ENCODE peak calls at places on chromosomes 4 and X, in seven cellular contexts. One of them, this sample, is unnamed.

GRCh38 chr4:18394656-18395055 is 373.1 kb upstream of the LCORL start:
- DNase-seq in CD8-positive, alpha-beta T cell: no peak
- DNase-seq in suprapubic skin: no peak
- DNase-seq in ovary: no peak
- DNase-seq in dorsolateral prefrontal cortex: no peak
- DNase-seq in psoas muscle: no peak
- DNase-seq in uterus: no peak
- DNase-seq in this sample: no peak

GRCh38 chr4:70183168-70183939 is 12.2 kb upstream of the ODAM start:
- DNase-seq in CD8-positive, alpha-beta T cell: no peak
- DNase-seq in suprapubic skin: no peak
- DNase-seq in ovary: no peak
- DNase-seq in dorsolateral prefrontal cortex: no peak
- DNase-seq in psoas muscle: no peak
- DNase-seq in uterus: no peak
- DNase-seq in this sample: peak

GRCh38 chr4:89640620-89641366 is 196.2 kb downstream of the SNCA start:
- DNase-seq in CD8-positive, alpha-beta T cell: no peak
- DNase-seq in suprapubic skin: peak
- DNase-seq in ovary: peak
- DNase-seq in dorsolateral prefrontal cortex: no peak
- DNase-seq in psoas muscle: no peak
- DNase-seq in uterus: peak
- DNase-seq in this sample: peak

GRCh38 chrX:1932231-1932630 is 317.4 kb downstream of the ASMT start:
- DNase-seq in CD8-positive, alpha-beta T cell: no peak
- DNase-seq in suprapubic skin: no peak
- DNase-seq in ovary: no peak
- DNase-seq in dorsolateral prefrontal cortex: no peak
- DNase-seq in psoas muscle: no peak
- DNase-seq in uterus: no peak
- DNase-seq in this sample: no peak

GRCh38 chr4:20126906-20127305 is 124.8 kb upstream of the SLIT2 start:
- DNase-seq in CD8-positive, alpha-beta T cell: no peak
- DNase-seq in suprapubic skin: no peak
- DNase-seq in ovary: no peak
- DNase-seq in dorsolateral prefrontal cortex: no peak
- DNase-seq in psoas muscle: no peak
- DNase-seq in uterus: no peak
- DNase-seq in this sample: no peak

GRCh38 chrX:107935200-107935599 is 47.0 kb downstream of the TEX13B start:
- DNase-seq in CD8-positive, alpha-beta T cell: no peak
- DNase-seq in suprapubic skin: no peak
- DNase-seq in ovary: no peak
- DNase-seq in dorsolateral prefrontal cortex: no peak
- DNase-seq in psoas muscle: no peak
- DNase-seq in uterus: no peak
- DNase-seq in this sample: peak

GRCh38 chr4:132642196-132642817 is 506.8 kb upstream of the PCDH10 start:
- DNase-seq in CD8-positive, alpha-beta T cell: no peak
- DNase-seq in suprapubic skin: no peak
- DNase-seq in ovary: no peak
- DNase-seq in dorsolateral prefrontal cortex: no peak
- DNase-seq in psoas muscle: no peak
- DNase-seq in uterus: no peak
- DNase-seq in this sample: peak

GRCh38 chrX:72296991-72297390 is 8.7 kb downstream of the CITED1 start:
- DNase-seq in CD8-positive, alpha-beta T cell: no peak
- DNase-seq in suprapubic skin: no peak
- DNase-seq in ovary: no peak
- DNase-seq in dorsolateral prefrontal cortex: no peak
- DNase-seq in psoas muscle: no peak
- DNase-seq in uterus: no peak
- DNase-seq in this sample: no peak

GRCh38 chr4:177573487-177573886 is 131.2 kb upstream of the AGA start:
- DNase-seq in CD8-positive, alpha-beta T cell: no peak
- DNase-seq in suprapubic skin: no peak
- DNase-seq in ovary: no peak
- DNase-seq in dorsolateral prefrontal cortex: no peak
- DNase-seq in psoas muscle: no peak
- DNase-seq in uterus: no peak
- DNase-seq in this sample: no peak

GRCh38 chr4:136818811-136819210 is 713.5 kb downstream of the PCDH18 start:
- DNase-seq in CD8-positive, alpha-beta T cell: no peak
- DNase-seq in suprapubic skin: no peak
- DNase-seq in ovary: no peak
- DNase-seq in dorsolateral prefrontal cortex: no peak
- DNase-seq in psoas muscle: no peak
- DNase-seq in uterus: no peak
- DNase-seq in this sample: no peak

GRCh38 chrX:22296871-22297270 is 24.2 kb downstream of the CBLL2 start:
- DNase-seq in CD8-positive, alpha-beta T cell: no peak
- DNase-seq in suprapubic skin: no peak
- DNase-seq in ovary: no peak
- DNase-seq in dorsolateral prefrontal cortex: no peak
- DNase-seq in psoas muscle: no peak
- DNase-seq in uterus: no peak
- DNase-seq in this sample: no peak

GRCh38 chrX:28582494-28582893 is 4.8 kb upstream of the IL1RAPL1 start:
- DNase-seq in CD8-positive, alpha-beta T cell: no peak
- DNase-seq in suprapubic skin: no peak
- DNase-seq in ovary: no peak
- DNase-seq in dorsolateral prefrontal cortex: no peak
- DNase-seq in psoas muscle: no peak
- DNase-seq in uterus: no peak
- DNase-seq in this sample: no peak

GRCh38 chrX:2715066-2715600 is 24.0 kb downstream of the CD99 start:
- DNase-seq in CD8-positive, alpha-beta T cell: no peak
- DNase-seq in suprapubic skin: peak
- DNase-seq in ovary: no peak
- DNase-seq in dorsolateral prefrontal cortex: no peak
- DNase-seq in psoas muscle: no peak
- DNase-seq in uterus: no peak
- DNase-seq in this sample: no peak

GRCh38 chr4:166318810-166319525 is 445.9 kb downstream of the TLL1 start:
- DNase-seq in CD8-positive, alpha-beta T cell: no peak
- DNase-seq in suprapubic skin: no peak
- DNase-seq in ovary: no peak
- DNase-seq in dorsolateral prefrontal cortex: no peak
- DNase-seq in psoas muscle: no peak
- DNase-seq in uterus: no peak
- DNase-seq in this sample: no peak

GRCh38 chrX:115898382-115899001 is 272.1 kb upstream of the AGTR2 start:
- DNase-seq in CD8-positive, alpha-beta T cell: no peak
- DNase-seq in suprapubic skin: peak
- DNase-seq in ovary: peak
- DNase-seq in dorsolateral prefrontal cortex: no peak
- DNase-seq in psoas muscle: peak
- DNase-seq in uterus: peak
- DNase-seq in this sample: peak

GRCh38 chr4:11312389-11312788 is 116.3 kb downstream of the HS3ST1 start:
- DNase-seq in CD8-positive, alpha-beta T cell: no peak
- DNase-seq in suprapubic skin: no peak
- DNase-seq in ovary: no peak
- DNase-seq in dorsolateral prefrontal cortex: no peak
- DNase-seq in psoas muscle: peak
- DNase-seq in uterus: no peak
- DNase-seq in this sample: no peak

GRCh38 chr4:109473824-109474223 is 40.2 kb downstream of the SEC24B start:
- DNase-seq in CD8-positive, alpha-beta T cell: no peak
- DNase-seq in suprapubic skin: no peak
- DNase-seq in ovary: no peak
- DNase-seq in dorsolateral prefrontal cortex: no peak
- DNase-seq in psoas muscle: no peak
- DNase-seq in uterus: no peak
- DNase-seq in this sample: no peak

GRCh38 chr4:19850909-19851308 is 400.8 kb upstream of the SLIT2 start:
- DNase-seq in CD8-positive, alpha-beta T cell: no peak
- DNase-seq in suprapubic skin: no peak
- DNase-seq in ovary: no peak
- DNase-seq in dorsolateral prefrontal cortex: no peak
- DNase-seq in psoas muscle: no peak
- DNase-seq in uterus: no peak
- DNase-seq in this sample: no peak

GRCh38 chr4:26530094-26530493 is 39.8 kb upstream of the CCKAR start:
- DNase-seq in CD8-positive, alpha-beta T cell: no peak
- DNase-seq in suprapubic skin: no peak
- DNase-seq in ovary: no peak
- DNase-seq in dorsolateral prefrontal cortex: no peak
- DNase-seq in psoas muscle: no peak
- DNase-seq in uterus: no peak
- DNase-seq in this sample: no peak

GRCh38 chrX:153446950-153447580 is 1.2 kb upstream of the TREX2 start:
- DNase-seq in CD8-positive, alpha-beta T cell: no peak
- DNase-seq in suprapubic skin: no peak
- DNase-seq in ovary: no peak
- DNase-seq in dorsolateral prefrontal cortex: peak
- DNase-seq in psoas muscle: no peak
- DNase-seq in uterus: no peak
- DNase-seq in this sample: no peak

GRCh38 chr4:6682862-6683590 is 10.7 kb upstream of the S100P start:
- DNase-seq in CD8-positive, alpha-beta T cell: no peak
- DNase-seq in suprapubic skin: no peak
- DNase-seq in ovary: no peak
- DNase-seq in dorsolateral prefrontal cortex: no peak
- DNase-seq in psoas muscle: no peak
- DNase-seq in uterus: no peak
- DNase-seq in this sample: no peak

GRCh38 chr4:24888475-24888874 is 24.4 kb downstream of the CCDC149 start:
- DNase-seq in CD8-positive, alpha-beta T cell: no peak
- DNase-seq in suprapubic skin: no peak
- DNase-seq in ovary: no peak
- DNase-seq in dorsolateral prefrontal cortex: no peak
- DNase-seq in psoas muscle: no peak
- DNase-seq in uterus: no peak
- DNase-seq in this sample: no peak

GRCh38 chr4:143488684-143489083 is 24.8 kb upstream of the SMARCA5 start:
- DNase-seq in CD8-positive, alpha-beta T cell: no peak
- DNase-seq in suprapubic skin: no peak
- DNase-seq in ovary: no peak
- DNase-seq in dorsolateral prefrontal cortex: no peak
- DNase-seq in psoas muscle: no peak
- DNase-seq in uterus: no peak
- DNase-seq in this sample: no peak

GRCh38 chr4:78971326-78971725 is 32.1 kb upstream of the PAQR3 start:
- DNase-seq in CD8-positive, alpha-beta T cell: no peak
- DNase-seq in suprapubic skin: no peak
- DNase-seq in ovary: no peak
- DNase-seq in dorsolateral prefrontal cortex: no peak
- DNase-seq in psoas muscle: no peak
- DNase-seq in uterus: peak
- DNase-seq in this sample: no peak
- H3K27ac ChIP-seq in CD8-positive, alpha-beta T cell: no peak
- H3K27ac ChIP-seq in suprapubic skin: peak
- H3K27ac ChIP-seq in ovary: no peak
- H3K27ac ChIP-seq in dorsolateral prefrontal cortex: no peak
- H3K27ac ChIP-seq in psoas muscle: no peak
- H3K27ac ChIP-seq in uterus: peak
- H3K27ac ChIP-seq in this sample: no peak

DNA sequence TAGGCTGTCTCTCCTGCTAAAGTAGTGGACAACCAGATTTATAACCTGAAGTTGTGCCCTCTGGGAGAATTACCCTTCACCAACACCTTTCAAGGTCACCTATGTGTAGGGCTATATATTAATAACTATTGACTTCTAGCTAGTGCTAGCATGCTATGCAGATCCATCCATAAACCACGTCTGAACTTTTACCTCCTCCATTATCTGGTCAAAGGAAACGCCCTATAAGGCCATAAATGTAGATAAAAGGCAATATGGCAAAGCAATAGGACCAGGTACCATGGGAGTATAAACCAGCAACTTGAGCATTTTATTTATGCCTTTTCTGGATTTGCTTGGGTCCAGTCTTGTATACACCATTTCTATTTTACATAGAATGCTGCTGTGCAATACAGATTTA is 72.8 kb upstream of the TAB3 start:
- DNase-seq in CD8-positive, alpha-beta T cell: no peak
- DNase-seq in suprapubic skin: no peak
- DNase-seq in ovary: no peak
- DNase-seq in dorsolateral prefrontal cortex: no peak
- DNase-seq in psoas muscle: no peak
- DNase-seq in uterus: no peak
- DNase-seq in this sample: peak
- H3K27ac ChIP-seq in CD8-positive, alpha-beta T cell: no peak
- H3K27ac ChIP-seq in suprapubic skin: no peak
- H3K27ac ChIP-seq in ovary: no peak
- H3K27ac ChIP-seq in dorsolateral prefrontal cortex: no peak
- H3K27ac ChIP-seq in psoas muscle: no peak
- H3K27ac ChIP-seq in uterus: no peak
- H3K27ac ChIP-seq in this sample: no peak

GRCh38 chr4:112451831-112452230 is 64.1 kb downstream of the NEUROG2 start:
- DNase-seq in CD8-positive, alpha-beta T cell: no peak
- DNase-seq in suprapubic skin: no peak
- DNase-seq in ovary: no peak
- DNase-seq in dorsolateral prefrontal cortex: no peak
- DNase-seq in psoas muscle: no peak
- DNase-seq in uterus: no peak
- DNase-seq in this sample: no peak
- H3K27ac ChIP-seq in CD8-positive, alpha-beta T cell: no peak
- H3K27ac ChIP-seq in suprapubic skin: no peak
- H3K27ac ChIP-seq in ovary: no peak
- H3K27ac ChIP-seq in dorsolateral prefrontal cortex: no peak
- H3K27ac ChIP-seq in psoas muscle: no peak
- H3K27ac ChIP-seq in uterus: no peak
- H3K27ac ChIP-seq in this sample: no peak

DNA sequence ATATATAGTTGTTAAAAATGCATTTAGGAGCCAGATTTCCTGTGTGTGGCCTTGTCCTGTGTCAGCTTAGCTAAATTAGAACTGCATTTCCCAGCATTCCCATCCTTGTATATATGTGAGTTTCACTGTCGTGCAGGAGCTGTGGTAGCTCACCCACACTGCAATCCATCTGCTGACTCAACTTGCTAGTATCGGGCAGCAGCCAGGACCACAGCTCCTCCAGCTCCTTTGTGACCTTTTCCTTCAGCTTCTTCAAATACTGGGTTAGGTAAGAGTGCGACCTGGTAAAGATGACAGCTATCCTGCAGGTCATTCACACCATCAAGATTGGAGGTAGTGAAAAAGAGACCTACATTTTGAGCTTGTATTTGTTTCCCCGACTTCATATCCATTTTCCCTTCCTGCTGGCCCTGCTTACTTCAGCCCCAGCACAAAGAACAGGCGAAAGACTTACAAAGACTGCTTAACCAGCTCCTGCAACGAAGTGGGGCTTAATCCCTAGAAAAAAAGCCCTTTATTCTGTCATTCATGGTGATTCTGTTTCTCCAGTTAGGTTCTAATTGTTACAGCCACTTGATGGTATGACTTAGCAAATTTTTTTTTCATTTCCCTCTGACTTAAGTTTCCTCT is 11.4 kb downstream of the ASIC5 start:
- DNase-seq in CD8-positive, alpha-beta T cell: no peak
- DNase-seq in suprapubic skin: no peak
- DNase-seq in ovary: no peak
- DNase-seq in dorsolateral prefrontal cortex: no peak
- DNase-seq in psoas muscle: no peak
- DNase-seq in uterus: no peak
- DNase-seq in this sample: no peak
- H3K27ac ChIP-seq in CD8-positive, alpha-beta T cell: no peak
- H3K27ac ChIP-seq in suprapubic skin: no peak
- H3K27ac ChIP-seq in ovary: no peak
- H3K27ac ChIP-seq in dorsolateral prefrontal cortex: no peak
- H3K27ac ChIP-seq in psoas muscle: no peak
- H3K27ac ChIP-seq in uterus: no peak
- H3K27ac ChIP-seq in this sample: no peak

This sample was measured in small intestine.